ENCODE peak calls at places on chromosome 22, in four cellular contexts. Z is caudate nucleus, B is MCF 10A, L is esophagus squamous epithelium. T is an unnamed sample.
A peak's percentile ranks its signal among the peaks of the same experiment; 100 is the strongest.

GRCh38 chr22:22030493-22031182 is 48.1 kb upstream of the TOP3B start:
- DNase-seq in Z (no peak), B (peak; percentile 13), L (no peak), T (no peak)

GRCh38 chr22:46587067-46587471 is 33.1 kb upstream of the GRAMD4 start:
- DNase-seq in Z (no peak), B (no peak), L (no peak), T (no peak)

GRCh38 chr22:46009730-46010129 is 32.8 kb upstream of the WNT7B start:
- DNase-seq in Z (no peak), B (no peak), L (no peak), T (no peak)

GRCh38 chr22:19527321-19527721 is 3.1 kb upstream of the CLDN5 start:
- DNase-seq in Z (no peak), B (no peak), L (no peak), T (no peak)

GRCh38 chr22:43289551-43289963 is 53.6 kb downstream of the SCUBE1 start:
- DNase-seq in Z (no peak), B (no peak), L (no peak), T (no peak)

GRCh38 chr22:27210111-27210739 is 552.8 kb downstream of the MIAT start:
- DNase-seq in Z (no peak), B (no peak), L (no peak), T (no peak)

GRCh38 chr22:50525991-50526848 is 822 bp upstream of the SCO2 start:
- DNase-seq in Z (peak; percentile 70), B (peak; percentile 73), L (no peak), T (peak; percentile 50)

GRCh38 chr22:31676700-31677099 is 14.7 kb upstream of the PISD start:
- DNase-seq in Z (peak; percentile 74), B (peak; percentile 96), L (peak; percentile 74), T (peak; percentile 88)

GRCh38 chr22:26430600-26430999 is 1.5 kb downstream of the ASPHD2 start:
- DNase-seq in Z (no peak), B (no peak), L (no peak), T (no peak)

GRCh38 chr22:49392841-49393510 is 434.7 kb downstream of the BRD1 start:
- DNase-seq in Z (no peak), B (no peak), L (no peak), T (no peak)

GRCh38 chr22:36152088-36152487 is 8.5 kb downstream of the APOL3 start:
- DNase-seq in Z (no peak), B (no peak), L (no peak), T (no peak)

GRCh38 chr22:19109198-19110063 is 12.8 kb downstream of the DGCR2 start:
- DNase-seq in Z (no peak), B (peak; percentile 89), L (no peak), T (peak; percentile 46)

GRCh38 chr22:21098099-21098671 is 52.4 kb downstream of the LRRC74B start:
- DNase-seq in Z (no peak), B (peak; percentile 23), L (no peak), T (no peak)

GRCh38 chr22:45159652-45160462 is 3.9 kb upstream of the NUP50 start:
- DNase-seq in Z (no peak), B (peak; percentile 43), L (no peak), T (no peak)

GRCh38 chr22:38758276-38758945 is 2.6 kb upstream of the SUN2 start:
- DNase-seq in Z (no peak), B (no peak), L (no peak), T (no peak)

GRCh38 chr22:17281026-17281809 is 62.0 kb upstream of the ADA2 start:
- DNase-seq in Z (no peak), B (no peak), L (no peak), T (no peak)

GRCh38 chr22:43580351-43580750 is 168.5 kb downstream of the MPPED1 start:
- DNase-seq in Z (no peak), B (no peak), L (no peak), T (no peak)

GRCh38 chr22:27896251-27896650 is 22.8 kb downstream of the PITPNB start:
- DNase-seq in Z (no peak), B (no peak), L (no peak), T (no peak)

GRCh38 chr22:42300286-42301071 is 30.0 kb upstream of the TCF20 start:
- DNase-seq in Z (no peak), B (peak; percentile 77), L (no peak), T (peak; percentile 93)

GRCh38 chr22:24805790-24806662 is at the start of gene SGSM1:
- DNase-seq in Z (peak; percentile 59), B (peak; percentile 48), L (no peak), T (no peak)

GRCh38 chr22:45366713-45367112 is 46.7 kb downstream of the SMC1B start:
- DNase-seq in Z (no peak), B (no peak), L (no peak), T (no peak)

GRCh38 chr22:30607939-30608338 is 965 bp downstream of the TCN2 start:
- DNase-seq in Z (no peak), B (no peak), L (no peak), T (no peak)

GRCh38 chr22:50727678-50728522 is 10.1 kb upstream of the ACR start:
- DNase-seq in Z (no peak), B (no peak), L (no peak), T (no peak)

GRCh38 chr22:36765943-36766450 is 9.9 kb downstream of the IFT27 start:
- DNase-seq in Z (no peak), B (no peak), L (no peak), T (no peak)

GRCh38 chr22:32754413-32755041 is 47.0 kb upstream of the TIMP3 start:
- DNase-seq in Z (no peak), B (peak; percentile 60), L (no peak), T (peak; percentile 30)

GRCh38 chr22:37193629-37194191 is 5.7 kb upstream of the C1QTNF6 start:
- DNase-seq in Z (no peak), B (no peak), L (no peak), T (peak; percentile 18)

GRCh38 chr22:46473021-46473779 is 64.2 kb downstream of the CELSR1 start:
- DNase-seq in Z (no peak), B (no peak), L (no peak), T (no peak)

GRCh38 chr22:17744430-17744829 is 29.8 kb downstream of the BID start:
- DNase-seq in Z (no peak), B (no peak), L (no peak), T (no peak)

GRCh38 chr22:49046546-49047305 is 780.9 kb downstream of the BRD1 start:
- DNase-seq in Z (peak; percentile 26), B (no peak), L (no peak), T (no peak)

GRCh38 chr22:27626675-27627443 is 174.7 kb downstream of the MN1 start:
- DNase-seq in Z (no peak), B (no peak), L (no peak), T (peak; percentile 88)

GRCh38 chr22:24806663-24807001 is 621 bp downstream of the SGSM1 start:
- DNase-seq in Z (no peak), B (no peak), L (no peak), T (no peak)

GRCh38 chr22:46241397-46242007 is 8.6 kb downstream of the CDPF1 start:
- DNase-seq in Z (no peak), B (no peak), L (no peak), T (no peak)

GRCh38 chr22:23837911-23838685 is 708 bp downstream of the DERL3 start:
- DNase-seq in Z (no peak), B (no peak), L (no peak), T (no peak)